ENCODE peak calls at places on chromosome X, in ten cellular contexts. I, Y, V, F, Z, P, H, L, T and C are unnamed samples.

GRCh38 chrX:115625577-115626301 is 64.8 kb downstream of the PLS3 start:
- DNase-seq in I (peak), Y (peak), V (no peak), F (peak), Z (no peak), P (no peak), H (no peak), L (peak), T (no peak), C (no peak)

GRCh38 chrX:150200820-150201287 is 162.3 kb upstream of the MAMLD1 start:
- DNase-seq in I (peak), Y (peak), V (no peak), F (peak), Z (peak), P (peak), H (no peak), L (peak), T (peak), C (peak)

GRCh38 chrX:153688900-153689590 is 1.3 kb downstream of the SLC6A8 start:
- DNase-seq in I (peak), Y (no peak), V (no peak), F (no peak), Z (no peak), P (no peak), H (no peak), L (peak), T (peak), C (no peak)

GRCh38 chrX:97845451-97845850 is 961.7 kb downstream of the RPA4 start:
- DNase-seq in I (no peak), Y (no peak), V (no peak), F (no peak), Z (no peak), P (no peak), H (no peak), L (no peak), T (no peak), C (no peak)

GRCh38 chrX:3518870-3519269 is 172.4 kb upstream of the MXRA5 start:
- DNase-seq in I (no peak), Y (peak), V (no peak), F (peak), Z (no peak), P (no peak), H (no peak), L (peak), T (peak), C (no peak)

GRCh38 chrX:19017271-19017670 is 33.4 kb upstream of the PHKA2 start:
- DNase-seq in I (no peak), Y (no peak), V (no peak), F (no peak), Z (no peak), P (peak), H (peak), L (peak), T (peak), C (no peak)

GRCh38 chrX:147884958-147885357 is 26.8 kb upstream of the FMR1 start:
- DNase-seq in I (no peak), Y (no peak), V (no peak), F (peak), Z (no peak), P (no peak), H (no peak), L (peak), T (peak), C (no peak)

GRCh38 chrX:152937236-152937635 is 39.4 kb downstream of the ZNF185 start:
- DNase-seq in I (no peak), Y (no peak), V (no peak), F (no peak), Z (no peak), P (no peak), H (no peak), L (no peak), T (no peak), C (no peak)

GRCh38 chrX:10589098-10589497 is 31.3 kb downstream of the MID1 start:
- DNase-seq in I (no peak), Y (no peak), V (no peak), F (no peak), Z (no peak), P (no peak), H (no peak), L (no peak), T (no peak), C (no peak)

GRCh38 chrX:121102101-121102500 is 54.7 kb downstream of the GLUD2 start:
- DNase-seq in I (no peak), Y (no peak), V (no peak), F (no peak), Z (no peak), P (no peak), H (no peak), L (no peak), T (no peak), C (no peak)

GRCh38 chrX:52425710-52426245 is 57.0 kb downstream of the XAGE2 start:
- DNase-seq in I (no peak), Y (peak), V (no peak), F (no peak), Z (no peak), P (no peak), H (no peak), L (peak), T (peak), C (no peak)

GRCh38 chrX:9988762-9989161 is 21.6 kb downstream of the CLDN34 start:
- DNase-seq in I (peak), Y (no peak), V (no peak), F (no peak), Z (no peak), P (no peak), H (no peak), L (no peak), T (peak), C (no peak)

GRCh38 chrX:133337250-133337649 is 78.0 kb downstream of the GPC4 start:
- DNase-seq in I (no peak), Y (no peak), V (peak), F (peak), Z (no peak), P (no peak), H (no peak), L (no peak), T (no peak), C (no peak)

GRCh38 chrX:18887177-18887820 is 96.6 kb downstream of the PHKA2 start:
- DNase-seq in I (no peak), Y (no peak), V (no peak), F (no peak), Z (no peak), P (no peak), H (no peak), L (peak), T (no peak), C (no peak)

GRCh38 chrX:3748052-3748559 is 34.7 kb upstream of the PRKX start:
- DNase-seq in I (no peak), Y (no peak), V (no peak), F (no peak), Z (no peak), P (no peak), H (no peak), L (peak), T (no peak), C (no peak)

GRCh38 chrX:112844250-112844649 is 3.6 kb upstream of the AMOT start:
- DNase-seq in I (no peak), Y (no peak), V (no peak), F (no peak), Z (no peak), P (no peak), H (no peak), L (no peak), T (peak), C (no peak)

GRCh38 chrX:41705680-41706374 is 17.1 kb downstream of the GPR34 start:
- DNase-seq in I (peak), Y (no peak), V (no peak), F (no peak), Z (no peak), P (peak), H (no peak), L (no peak), T (no peak), C (no peak)

GRCh38 chrX:69503835-69504625 is at the start of gene NALF2:
- DNase-seq in I (peak), Y (no peak), V (peak), F (peak), Z (no peak), P (peak), H (peak), L (peak), T (peak), C (no peak)

GRCh38 chrX:65723706-65724105 is 56.3 kb downstream of the MSN start:
- DNase-seq in I (peak), Y (no peak), V (no peak), F (no peak), Z (no peak), P (peak), H (no peak), L (peak), T (no peak), C (no peak)

GRCh38 chrX:68659385-68659784 is 11.9 kb downstream of the STARD8 start:
- DNase-seq in I (no peak), Y (no peak), V (no peak), F (no peak), Z (no peak), P (no peak), H (no peak), L (peak), T (no peak), C (no peak)

GRCh38 chrX:119698835-119699234 is 5.9 kb upstream of the SEPTIN6 start:
- DNase-seq in I (peak), Y (peak), V (no peak), F (no peak), Z (no peak), P (no peak), H (no peak), L (peak), T (peak), C (no peak)

GRCh38 chrX:111411591-111412371 is at the start of gene DCX:
- DNase-seq in I (no peak), Y (no peak), V (no peak), F (no peak), Z (no peak), P (no peak), H (no peak), L (no peak), T (no peak), C (no peak)

GRCh38 chrX:2533424-2533823 is 32.6 kb upstream of the DHRSX start:
- DNase-seq in I (no peak), Y (no peak), V (no peak), F (no peak), Z (no peak), P (no peak), H (no peak), L (no peak), T (no peak), C (no peak)

GRCh38 chrX:42290608-42291007 is 367.3 kb upstream of the CASK start:
- DNase-seq in I (peak), Y (no peak), V (no peak), F (no peak), Z (no peak), P (no peak), H (no peak), L (peak), T (peak), C (no peak)

GRCh38 chrX:110665636-110666035 is 130.0 kb downstream of the CHRDL1 start:
- DNase-seq in I (no peak), Y (no peak), V (no peak), F (no peak), Z (no peak), P (no peak), H (peak), L (peak), T (peak), C (no peak)

GRCh38 chrX:112736310-112736709 is 56.6 kb upstream of the LHFPL1 start:
- DNase-seq in I (no peak), Y (no peak), V (no peak), F (no peak), Z (no peak), P (no peak), H (no peak), L (no peak), T (no peak), C (no peak)

GRCh38 chrX:68808686-68809357 is 20.0 kb upstream of the EFNB1 start:
- DNase-seq in I (no peak), Y (no peak), V (no peak), F (no peak), Z (no peak), P (no peak), H (peak), L (peak), T (no peak), C (no peak)

GRCh38 chrX:118552501-118552900 is 56.9 kb downstream of the DOCK11 start:
- DNase-seq in I (no peak), Y (no peak), V (no peak), F (no peak), Z (no peak), P (no peak), H (no peak), L (peak), T (peak), C (no peak)

DNA sequence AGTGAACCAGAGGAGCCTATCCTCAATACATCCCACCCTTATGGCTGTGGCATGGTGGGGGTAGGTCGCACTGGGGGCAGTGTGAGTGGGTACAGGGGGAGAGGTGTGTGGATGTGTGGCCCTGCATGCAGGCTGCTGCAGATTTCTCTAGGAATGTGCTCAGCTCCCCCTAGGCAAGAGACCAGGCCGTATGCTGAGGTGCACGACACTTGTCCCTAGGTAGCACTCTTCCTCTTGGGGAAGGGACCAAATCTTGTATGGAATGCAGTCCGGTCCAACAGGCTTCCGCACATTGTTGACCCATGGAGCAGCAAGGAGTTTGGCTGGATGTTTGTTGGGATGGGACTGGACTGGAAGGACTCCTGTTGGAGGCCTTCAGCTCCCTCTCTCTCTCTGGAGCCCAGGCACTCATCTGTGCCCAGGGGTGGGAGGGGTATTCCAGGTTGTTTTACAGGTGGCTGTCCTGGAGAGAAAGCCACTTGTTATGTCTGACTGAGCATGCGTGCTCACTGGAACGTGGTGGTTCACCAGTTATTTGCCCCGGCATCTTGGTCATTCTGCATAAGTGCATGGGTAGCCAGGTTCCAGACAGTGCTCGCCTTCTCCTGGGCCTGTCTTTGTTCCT is 55.1 kb downstream of the NBDY start:
- DNase-seq in I (no peak), Y (no peak), V (no peak), F (no peak), Z (no peak), P (no peak), H (no peak), L (no peak), T (no peak), C (no peak)
- TF ChIP-seq CTCF in I (no peak), Y (no peak), V (no peak), F (no peak), Z (no peak), P (no peak), H (no peak), L (no peak), T (no peak), C (no peak)

GRCh38 chrX:103811858-103812257 is 20.2 kb downstream of the RAB9B start:
- DNase-seq in I (no peak), Y (no peak), V (no peak), F (no peak), Z (no peak), P (no peak), H (no peak), L (no peak), T (no peak), C (no peak)

GRCh38 chrX:103818844-103819243 is 13.2 kb downstream of the RAB9B start:
- DNase-seq in I (no peak), Y (no peak), V (no peak), F (no peak), Z (no peak), P (no peak), H (no peak), L (peak), T (no peak), C (no peak)

GRCh38 chrX:103817502-103817901 is 14.6 kb downstream of the RAB9B start:
- DNase-seq in I (peak), Y (peak), V (no peak), F (no peak), Z (no peak), P (peak), H (no peak), L (peak), T (peak), C (no peak)
- TF ChIP-seq CTCF in I (peak), Y (peak), V (peak), F (peak), Z (no peak), P (peak), H (peak), L (peak), T (peak), C (peak)

DNA sequence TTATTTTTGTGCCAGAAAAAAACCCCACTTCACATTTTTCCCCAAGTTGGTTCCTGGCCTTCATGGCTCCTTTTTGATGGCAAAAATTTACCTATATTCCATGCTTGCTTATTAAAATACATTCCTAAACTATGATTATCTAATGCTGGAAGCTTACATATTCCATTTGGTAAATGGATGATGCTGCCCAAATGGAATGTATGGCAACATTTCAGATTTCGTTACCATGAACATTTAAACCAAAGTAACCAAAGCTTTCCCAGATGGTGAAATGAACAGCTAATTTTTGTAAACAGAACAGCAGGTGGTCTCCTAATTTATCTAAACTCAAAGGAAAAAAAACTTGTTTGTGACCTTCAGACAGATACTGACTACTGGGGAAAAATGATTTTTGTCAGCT is 110.8 kb upstream of the TEX13A start:
- DNase-seq in I (no peak), Y (peak), V (no peak), F (no peak), Z (no peak), P (no peak), H (no peak), L (peak), T (peak), C (no peak)
- TF ChIP-seq CTCF in I (no peak), Y (no peak), V (no peak), F (no peak), Z (no peak), P (no peak), H (no peak), L (no peak), T (no peak), C (no peak)

GRCh38 chrX:132171478-132171877 is 43.7 kb upstream of the FRMD7 start:
- DNase-seq in I (peak), Y (no peak), V (no peak), F (no peak), Z (no peak), P (no peak), H (no peak), L (peak), T (peak), C (no peak)
- TF ChIP-seq CTCF in I (peak), Y (no peak), V (no peak), F (no peak), Z (no peak), P (no peak), H (no peak), L (no peak), T (no peak), C (no peak)

DNA sequence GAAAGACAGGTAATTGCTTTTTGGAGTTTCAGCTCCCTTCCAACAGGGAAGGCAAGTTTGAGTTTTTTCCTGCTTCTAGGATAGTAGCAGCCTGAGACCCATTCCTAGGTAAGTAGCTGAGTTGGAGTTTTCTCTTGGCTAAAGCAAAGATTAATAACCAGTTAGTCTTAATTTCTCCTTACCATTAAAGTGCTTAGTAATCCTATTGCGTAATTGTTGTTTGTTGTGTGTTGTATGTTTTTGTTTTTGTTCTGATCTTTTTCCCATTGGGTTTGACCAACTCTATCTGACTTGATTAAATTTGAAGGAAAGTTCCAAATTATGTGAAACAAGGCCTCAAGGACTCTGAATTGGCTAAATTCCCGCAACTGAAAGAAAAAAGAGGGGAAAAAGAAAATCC is 83.5 kb downstream of the TBX22 start:
- DNase-seq in I (no peak), Y (no peak), V (no peak), F (no peak), Z (no peak), P (no peak), H (no peak), L (no peak), T (no peak), C (no peak)
- TF ChIP-seq CTCF in I (no peak), Y (no peak), V (no peak), F (no peak), Z (no peak), P (no peak), H (no peak), L (no peak), T (no peak), C (no peak)

GRCh38 chrX:23779025-23779424 is 3.9 kb upstream of the SAT1 start:
- DNase-seq in I (peak), Y (no peak), V (no peak), F (no peak), Z (no peak), P (no peak), H (no peak), L (no peak), T (peak), C (no peak)
- TF ChIP-seq CTCF in I (no peak), Y (no peak), V (no peak), F (no peak), Z (no peak), P (no peak), H (no peak), L (no peak), T (no peak), C (peak)

GRCh38 chrX:151714367-151714766 is 1.5 kb upstream of the FATE1 start:
- DNase-seq in I (no peak), Y (no peak), V (no peak), F (no peak), Z (no peak), P (no peak), H (peak), L (no peak), T (no peak), C (no peak)

GRCh38 chrX:151715735-151716134 is at the start of gene FATE1:
- DNase-seq in I (no peak), Y (no peak), V (no peak), F (no peak), Z (no peak), P (no peak), H (no peak), L (no peak), T (no peak), C (no peak)

GRCh38 chrX:151711787-151712186 is 4.0 kb upstream of the FATE1 start:
- DNase-seq in I (peak), Y (no peak), V (no peak), F (no peak), Z (no peak), P (no peak), H (no peak), L (no peak), T (no peak), C (no peak)

GRCh38 chrX:151712253-151712652 is 3.6 kb upstream of the FATE1 start:
- DNase-seq in I (no peak), Y (no peak), V (no peak), F (no peak), Z (no peak), P (no peak), H (no peak), L (no peak), T (no peak), C (no peak)

DNA sequence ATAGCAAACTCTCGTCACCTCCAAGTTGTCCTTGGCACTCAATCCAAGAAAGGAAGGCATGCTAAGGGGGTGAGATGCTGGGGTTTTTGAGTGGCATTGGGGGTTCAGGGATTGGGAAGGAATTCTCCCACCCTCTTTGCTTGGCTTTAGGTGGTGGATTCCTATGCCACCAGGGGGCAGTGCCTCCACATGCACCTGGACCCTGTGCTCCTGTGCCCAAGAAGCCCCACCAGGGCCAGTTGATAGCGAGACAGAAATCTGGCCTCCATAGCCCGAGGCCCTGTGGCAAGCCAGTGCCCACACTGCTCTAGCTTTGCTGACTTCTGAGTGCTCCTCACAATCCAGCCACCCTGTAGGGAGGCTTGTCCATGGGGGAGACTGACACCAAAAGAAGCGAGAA is 2.0 kb upstream of the FATE1 start:
- DNase-seq in I (no peak), Y (no peak), V (no peak), F (no peak), Z (no peak), P (peak), H (peak), L (peak), T (peak), C (no peak)
- TF ChIP-seq CTCF in I (peak), Y (peak), V (peak), F (no peak), Z (no peak), P (peak), H (peak), L (peak), T (peak), C (peak)